ENCODE peak calls at places on chromosomes 1 and 21, in six cellular contexts. I, X, U, N, A and G are unnamed samples.

GRCh38 chr1:191134796-191135195 is 657.1 kb upstream of the BRINP3 start:
- DNase-seq in I (no peak), X (no peak), U (no peak), N (no peak), A (no peak), G (no peak)

GRCh38 chr1:69029649-69030048 is 532.8 kb upstream of the DEPDC1 start:
- DNase-seq in I (no peak), X (no peak), U (no peak), N (no peak), A (no peak), G (no peak)

GRCh38 chr1:225445644-225446297 is 17.9 kb upstream of the LBR start:
- DNase-seq in I (no peak), X (no peak), U (no peak), N (no peak), A (no peak), G (no peak)

GRCh38 chr1:209614151-209614420 is 30.6 kb downstream of the CAMK1G start:
- DNase-seq in I (no peak), X (no peak), U (no peak), N (no peak), A (no peak), G (no peak)

GRCh38 chr1:85607126-85607912 is 26.8 kb downstream of the CCN1 start:
- DNase-seq in I (no peak), X (no peak), U (no peak), N (no peak), A (no peak), G (peak)

GRCh38 chr1:37515185-37516034 is 844 bp upstream of the MEAF6 start:
- DNase-seq in I (no peak), X (no peak), U (no peak), N (peak), A (no peak), G (no peak)

GRCh38 chr21:18954415-18954972 is 550.9 kb upstream of the TMPRSS15 start:
- DNase-seq in I (no peak), X (no peak), U (no peak), N (no peak), A (peak), G (no peak)

GRCh38 chr1:150109567-150109966 is 40.1 kb upstream of the PLEKHO1 start:
- DNase-seq in I (no peak), X (no peak), U (no peak), N (no peak), A (no peak), G (no peak)

GRCh38 chr1:151189638-151190445 is at the start of gene VPS72:
- DNase-seq in I (peak), X (peak), U (peak), N (peak), A (peak), G (peak)

GRCh38 chr21:45475797-45476570 is 66.3 kb downstream of the SLC19A1 start:
- DNase-seq in I (no peak), X (no peak), U (no peak), N (no peak), A (no peak), G (no peak)

GRCh38 chr1:234062166-234062565 is 157.7 kb downstream of the SLC35F3 start:
- DNase-seq in I (no peak), X (no peak), U (no peak), N (no peak), A (no peak), G (no peak)

GRCh38 chr1:119743776-119744597 is 24.7 kb downstream of the HMGCS2 start:
- DNase-seq in I (peak), X (peak), U (peak), N (peak), A (peak), G (peak)

GRCh38 chr1:150906813-150907212 is 19.4 kb upstream of the SETDB1 start:
- DNase-seq in I (no peak), X (no peak), U (no peak), N (no peak), A (no peak), G (no peak)

GRCh38 chr21:15552914-15553491 is 176.8 kb upstream of the USP25 start:
- DNase-seq in I (no peak), X (no peak), U (no peak), N (no peak), A (no peak), G (no peak)

GRCh38 chr1:17883662-17884395 is 128.7 kb downstream of the ACTL8 start:
- DNase-seq in I (no peak), X (no peak), U (no peak), N (no peak), A (no peak), G (no peak)

GRCh38 chr1:31856140-31856539 is 40.3 kb upstream of the SPOCD1 start:
- DNase-seq in I (no peak), X (no peak), U (no peak), N (no peak), A (no peak), G (no peak)

GRCh38 chr1:20353836-20354235 is 63.2 kb downstream of the VWA5B1 start:
- DNase-seq in I (no peak), X (no peak), U (no peak), N (no peak), A (no peak), G (no peak)

GRCh38 chr1:209689484-209689883 is 14.3 kb downstream of the G0S2 start:
- DNase-seq in I (no peak), X (no peak), U (no peak), N (no peak), A (no peak), G (peak)

GRCh38 chr1:10561497-10561896 is 86.7 kb downstream of the PEX14 start:
- DNase-seq in I (no peak), X (no peak), U (no peak), N (no peak), A (no peak), G (no peak)

GRCh38 chr1:107110346-107110745 is 30.5 kb upstream of the NTNG1 start:
- DNase-seq in I (no peak), X (no peak), U (no peak), N (peak), A (peak), G (no peak)

GRCh38 chr1:64974288-64974825 is 8.0 kb upstream of the JAK1 start:
- DNase-seq in I (no peak), X (no peak), U (no peak), N (no peak), A (no peak), G (no peak)

GRCh38 chr1:183027031-183027430 is 3.8 kb downstream of the LAMC1 start:
- DNase-seq in I (no peak), X (no peak), U (no peak), N (no peak), A (no peak), G (no peak)

GRCh38 chr1:59057211-59057694 is 239.6 kb upstream of the FGGY start:
- DNase-seq in I (no peak), X (no peak), U (peak), N (no peak), A (peak), G (peak)

GRCh38 chr1:226100436-226101347 is 38.2 kb downstream of the H3-3A start:
- DNase-seq in I (peak), X (no peak), U (peak), N (no peak), A (peak), G (peak)

GRCh38 chr1:204989266-204990058 is 53.5 kb upstream of the CNTN2 start:
- DNase-seq in I (peak), X (peak), U (peak), N (peak), A (peak), G (peak)

GRCh38 chr1:161549652-161550051 is at the start of gene FCGR3A:
- DNase-seq in I (no peak), X (no peak), U (no peak), N (no peak), A (no peak), G (no peak)

GRCh38 chr1:193335797-193336428 is 149.5 kb upstream of the B3GALT2 start:
- DNase-seq in I (no peak), X (no peak), U (no peak), N (no peak), A (no peak), G (no peak)

GRCh38 chr21:43866233-43866632 is 1.2 kb downstream of the AGPAT3 start:
- DNase-seq in I (peak), X (peak), U (peak), N (peak), A (no peak), G (no peak)

GRCh38 chr1:224579526-224579925 is 36.6 kb upstream of the CNIH3 start:
- DNase-seq in I (no peak), X (no peak), U (no peak), N (no peak), A (no peak), G (no peak)

GRCh38 chr1:172326171-172326570 is 94.3 kb upstream of the C1orf105 start:
- DNase-seq in I (no peak), X (no peak), U (no peak), N (no peak), A (no peak), G (no peak)